ENCODE peak calls at places on chromosomes 16 and 17, in six cellular contexts. F, Q, K, X, L and N are unnamed samples.

GRCh38 chr17:35684046-35684802 is 47.2 kb upstream of the RASL10B start:
- DNase-seq in F (no peak), Q (no peak), K (peak; percentile 47), X (peak; percentile 18), L (no peak), N (no peak)

GRCh38 chr16:11175850-11176341 is 80.1 kb downstream of the SOCS1 start:
- DNase-seq in F (no peak), Q (no peak), K (no peak), X (no peak), L (no peak), N (no peak)

GRCh38 chr16:24745791-24746190 is 16.3 kb downstream of the TNRC6A start:
- DNase-seq in F (no peak), Q (no peak), K (no peak), X (no peak), L (no peak), N (no peak)

GRCh38 chr16:84832488-84833141 is 12.8 kb downstream of the CRISPLD2 start:
- DNase-seq in F (peak; percentile 75), Q (no peak), K (no peak), X (peak; percentile 99), L (no peak), N (peak; percentile 88)

GRCh38 chr17:63399316-63399715 is 46.8 kb downstream of the CYB561 start:
- DNase-seq in F (no peak), Q (no peak), K (no peak), X (peak; percentile 73), L (no peak), N (no peak)

GRCh38 chr17:52027620-52028019 is 130.9 kb downstream of the CA10 start:
- DNase-seq in F (no peak), Q (no peak), K (peak; percentile 44), X (peak; percentile 4), L (no peak), N (peak; percentile 13)

GRCh38 chr17:75927286-75927922 is 13.4 kb downstream of the FBF1 start:
- DNase-seq in F (no peak), Q (no peak), K (no peak), X (no peak), L (peak; percentile 46), N (no peak)

GRCh38 chr16:35425270-35425669 is 1965.9 kb downstream of the TP53TG3F start:
- DNase-seq in F (no peak), Q (no peak), K (no peak), X (no peak), L (no peak), N (no peak)

GRCh38 chr17:73589096-73589980 is 54.9 kb downstream of the SDK2 start:
- DNase-seq in F (no peak), Q (no peak), K (no peak), X (no peak), L (no peak), N (no peak)

GRCh38 chr16:89357055-89357454 is 133.3 kb downstream of the ANKRD11 start:
- DNase-seq in F (no peak), Q (peak; percentile 38), K (no peak), X (no peak), L (no peak), N (no peak)

GRCh38 chr16:11301645-11302513 is 20.7 kb upstream of the PRM1 start:
- DNase-seq in F (no peak), Q (no peak), K (no peak), X (no peak), L (no peak), N (no peak)

GRCh38 chr17:32569171-32570080 is 82.6 kb downstream of the CDK5R1 start:
- DNase-seq in F (no peak), Q (no peak), K (peak; percentile 58), X (no peak), L (no peak), N (no peak)

GRCh38 chr16:21172650-21173049 is 14.2 kb downstream of the LDAF1 start:
- DNase-seq in F (no peak), Q (no peak), K (no peak), X (no peak), L (no peak), N (no peak)

GRCh38 chr17:41689497-41690299 is 1.0 kb downstream of the EIF1 start:
- DNase-seq in F (peak; percentile 47), Q (peak; percentile 49), K (no peak), X (peak; percentile 78), L (peak; percentile 59), N (peak; percentile 46)

GRCh38 chr16:58732545-58733247 is 1.4 kb downstream of the GOT2 start:
- DNase-seq in F (no peak), Q (no peak), K (peak; percentile 14), X (peak; percentile 36), L (no peak), N (no peak)

GRCh38 chr16:27428035-27428785 is 26.2 kb downstream of the IL21R start:
- DNase-seq in F (peak; percentile 1), Q (peak; percentile 9), K (no peak), X (no peak), L (no peak), N (peak; percentile 9)

GRCh38 chr17:71237903-71238538 is 882.8 kb upstream of the SOX9 start:
- DNase-seq in F (no peak), Q (no peak), K (no peak), X (peak; percentile 36), L (no peak), N (no peak)

GRCh38 chr17:66711936-66712335 is 123.0 kb upstream of the CACNG5 start:
- DNase-seq in F (no peak), Q (no peak), K (peak; percentile 35), X (no peak), L (no peak), N (no peak)

GRCh38 chr17:68961204-68961893 is 6.2 kb upstream of the ABCA8 start:
- DNase-seq in F (peak; percentile 12), Q (no peak), K (no peak), X (no peak), L (no peak), N (no peak)

GRCh38 chr16:66378739-66379570 is 12.5 kb downstream of the CDH5 start:
- DNase-seq in F (no peak), Q (no peak), K (no peak), X (no peak), L (no peak), N (no peak)

GRCh38 chr16:5502467-5502869 is 404.9 kb upstream of the EEF2KMT start:
- DNase-seq in F (no peak), Q (no peak), K (no peak), X (no peak), L (peak; percentile 94), N (peak; percentile 19)

GRCh38 chr17:58229881-58230280 is 8.5 kb upstream of the LPO start:
- DNase-seq in F (no peak), Q (no peak), K (no peak), X (no peak), L (no peak), N (no peak)

GRCh38 chr17:82956146-82956725 is 116.4 kb upstream of the ZNF750 start:
- DNase-seq in F (no peak), Q (no peak), K (no peak), X (no peak), L (no peak), N (peak; percentile 11)

GRCh38 chr16:81804134-81804610 is 25.1 kb downstream of the PLCG2 start:
- DNase-seq in F (no peak), Q (no peak), K (no peak), X (no peak), L (no peak), N (no peak)

GRCh38 chr17:56756536-56756935 is 77.2 kb downstream of the C17orf67 start:
- DNase-seq in F (no peak), Q (no peak), K (peak; percentile 81), X (peak; percentile 43), L (no peak), N (no peak)

GRCh38 chr17:36474571-36474970 is 11.9 kb upstream of the ZNHIT3 start:
- DNase-seq in F (no peak), Q (no peak), K (no peak), X (no peak), L (no peak), N (no peak)

GRCh38 chr17:74842599-74843351 is 16.9 kb downstream of the GRIN2C start:
- DNase-seq in F (peak; percentile 62), Q (no peak), K (no peak), X (peak; percentile 75), L (peak; percentile 88), N (peak; percentile 79)
- H3K4me3 ChIP-seq in F (peak overlapping the region; percentile 46), Q (no peak overlapping the region), K (peak overlapping the region; percentile 25), X (peak overlapping the region; percentile 8), L (peak overlapping the region; percentile 45), N (peak overlapping the region; percentile 18)

DNA sequence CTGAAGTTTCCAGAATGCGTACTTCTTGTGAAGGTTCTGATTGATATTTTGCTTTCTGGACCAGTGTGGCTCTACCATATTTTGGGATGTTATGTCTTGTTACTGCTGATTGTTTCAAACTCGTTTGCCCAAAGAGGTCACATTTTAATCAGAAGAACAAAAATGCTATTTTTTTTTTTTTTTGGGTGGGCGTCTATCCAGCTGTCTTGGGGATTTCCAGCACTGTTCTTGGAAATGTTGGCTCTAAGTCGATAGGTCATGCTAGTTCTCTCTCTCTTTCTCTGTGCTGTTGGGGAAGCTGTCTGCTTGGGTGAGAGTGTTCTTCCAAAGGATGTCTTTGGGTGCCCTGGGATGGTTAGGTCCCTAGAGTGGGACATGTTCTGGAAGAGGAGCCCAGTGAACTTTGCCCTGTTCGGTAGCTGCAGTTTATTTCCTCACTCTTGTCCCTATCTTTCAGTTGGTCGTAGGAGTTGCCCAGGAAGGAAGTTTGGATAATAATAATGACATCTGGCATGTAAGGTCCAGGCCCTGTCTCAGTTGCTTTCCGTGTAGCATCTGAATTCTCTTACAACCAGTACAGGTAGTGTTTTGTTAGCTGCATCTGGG is 2.9 kb downstream of the IRF8 start:
- DNase-seq in F (no peak), Q (no peak), K (no peak), X (no peak), L (no peak), N (no peak)
- H3K4me3 ChIP-seq in F (no peak overlapping the region), Q (no peak overlapping the region), K (no peak overlapping the region), X (no peak overlapping the region), L (no peak overlapping the region), N (no peak overlapping the region)

GRCh38 chr17:45370949-45371413 is 54.2 kb upstream of the MAP3K14 start:
- DNase-seq in F (no peak), Q (no peak), K (no peak), X (no peak), L (no peak), N (no peak)
- H3K4me3 ChIP-seq in F (peak overlapping the region; percentile 42), Q (no peak overlapping the region), K (no peak overlapping the region), X (no peak overlapping the region), L (no peak overlapping the region), N (peak overlapping the region; percentile 36)

GRCh38 chr16:3691778-3692177 is 25.5 kb downstream of the TRAP1 start:
- DNase-seq in F (no peak), Q (no peak), K (no peak), X (no peak), L (no peak), N (no peak)

GRCh38 chr16:3690991-3691720 is 26.2 kb downstream of the TRAP1 start:
- DNase-seq in F (no peak), Q (no peak), K (no peak), X (peak; percentile 15), L (no peak), N (no peak)

GRCh38 chr16:3687792-3688191 is 29.5 kb downstream of the TRAP1 start:
- DNase-seq in F (no peak), Q (no peak), K (no peak), X (no peak), L (no peak), N (no peak)

GRCh38 chr16:3689731-3690130 is 27.6 kb downstream of the TRAP1 start:
- DNase-seq in F (no peak), Q (no peak), K (no peak), X (no peak), L (no peak), N (no peak)

DNA sequence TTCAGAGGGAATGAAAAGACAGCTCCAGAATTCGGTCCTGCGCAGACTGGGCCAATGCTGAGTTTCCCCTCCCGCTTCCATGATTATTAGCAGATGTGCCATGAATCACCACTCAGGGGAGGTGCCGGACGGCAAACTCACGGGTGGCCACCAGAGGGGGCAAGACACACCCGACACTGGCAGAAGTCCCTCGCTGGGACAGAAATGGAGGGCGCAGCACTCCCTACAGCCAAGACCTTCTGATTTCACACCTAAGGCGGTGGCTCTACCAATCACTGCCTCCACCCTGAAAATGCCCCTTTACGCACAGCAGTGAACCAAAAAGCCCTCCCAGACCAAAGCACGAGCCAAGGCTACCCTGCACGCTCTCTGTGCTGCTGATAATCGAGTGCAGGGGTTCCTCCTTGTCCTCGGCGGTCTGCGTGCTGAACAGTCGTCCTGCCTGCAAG is 26.8 kb downstream of the TRAP1 start:
- DNase-seq in F (peak; percentile 92), Q (peak; percentile 86), K (peak; percentile 65), X (peak; percentile 97), L (peak; percentile 93), N (peak; percentile 94)
- H3K4me3 ChIP-seq in F (peak overlapping the region; percentile 51), Q (no peak overlapping the region), K (no peak overlapping the region), X (peak overlapping the region; percentile 11), L (peak overlapping the region; percentile 8), N (no peak overlapping the region)